ENCODE peak calls at places on chromosome 14, in five cellular contexts. M is neural crest cell; Q is T-helper 2 cell; B is activated CD4-positive, CD25-positive, alpha-beta regulatory T cell; V is endothelial cell. O is an unnamed sample.

GRCh38 chr14:73700325-73700724 is 13.9 kb downstream of the PNMA1 start:
- DNase-seq in M (no peak), Q (no peak), B (no peak), V (no peak), O (no peak)

GRCh38 chr14:95529242-95529641 is 5.6 kb upstream of the GLRX5 start:
- DNase-seq in M (no peak), Q (no peak), B (no peak), V (no peak), O (no peak)

GRCh38 chr14:72738181-72738611 is 155.7 kb downstream of the DPF3 start:
- DNase-seq in M (no peak), Q (no peak), B (no peak), V (no peak), O (no peak)

GRCh38 chr14:104519721-104520120 is 59.8 kb upstream of the C14orf180 start:
- DNase-seq in M (no peak), Q (no peak), B (no peak), V (no peak), O (no peak)

GRCh38 chr14:61498811-61499210 is 177.4 kb downstream of the PRKCH start:
- DNase-seq in M (no peak), Q (no peak), B (no peak), V (no peak), O (no peak)

GRCh38 chr14:75542585-75543091 is 20.4 kb downstream of the BATF start:
- DNase-seq in M (no peak), Q (peak), B (peak), V (no peak), O (peak)

GRCh38 chr14:104115691-104116543 is 22.5 kb upstream of the KIF26A start:
- DNase-seq in M (no peak), Q (no peak), B (no peak), V (no peak), O (no peak)

GRCh38 chr14:69879175-69880047 is at the start of gene SMOC1:
- DNase-seq in M (peak), Q (no peak), B (no peak), V (peak), O (no peak)

GRCh38 chr14:65961004-65961403 is 525.2 kb upstream of the CCDC196 start:
- DNase-seq in M (peak), Q (peak), B (peak), V (peak), O (peak)

GRCh38 chr14:97806871-97807270 is 1009.7 kb downstream of the VRK1 start:
- DNase-seq in M (no peak), Q (no peak), B (no peak), V (no peak), O (no peak)

GRCh38 chr14:90398315-90398811 is 1.5 kb downstream of the CALM1 start:
- DNase-seq in M (peak), Q (peak), B (peak), V (no peak), O (peak)

GRCh38 chr14:37403656-37404055 is 191.4 kb downstream of the FOXA1 start:
- DNase-seq in M (no peak), Q (no peak), B (no peak), V (no peak), O (no peak)

GRCh38 chr14:75283884-75284563 is 5.4 kb downstream of the FOS start:
- DNase-seq in M (no peak), Q (no peak), B (no peak), V (no peak), O (peak)

GRCh38 chr14:70919774-70920173 is 12.5 kb downstream of the PCNX1 start:
- DNase-seq in M (no peak), Q (no peak), B (no peak), V (no peak), O (no peak)

GRCh38 chr14:96091149-96091693 is 52.1 kb downstream of the C14orf132 start:
- DNase-seq in M (no peak), Q (no peak), B (no peak), V (no peak), O (no peak)

GRCh38 chr14:53613404-53614253 is 343.0 kb downstream of the BMP4 start:
- DNase-seq in M (no peak), Q (no peak), B (no peak), V (no peak), O (no peak)

GRCh38 chr14:78501901-78502300 is 331.7 kb downstream of the NRXN3 start:
- DNase-seq in M (no peak), Q (no peak), B (no peak), V (no peak), O (no peak)

GRCh38 chr14:66624319-66624937 is 116.5 kb downstream of the GPHN start:
- DNase-seq in M (peak), Q (peak), B (peak), V (peak), O (no peak)

GRCh38 chr14:20327005-20327869 is 5.8 kb downstream of the CCNB1IP1 start:
- DNase-seq in M (no peak), Q (no peak), B (no peak), V (peak), O (peak)

GRCh38 chr14:92586001-92586947 is 72.7 kb downstream of the RIN3 start:
- DNase-seq in M (no peak), Q (no peak), B (no peak), V (no peak), O (peak)

GRCh38 chr14:90781344-90781761 is 34.9 kb downstream of the TTC7B start:
- DNase-seq in M (no peak), Q (no peak), B (no peak), V (no peak), O (no peak)